ENCODE peak calls at places on chromosomes 12 and 14, in five cellular contexts. E, Q, Y, P and X are unnamed samples.

GRCh38 chr12:39723831-39724230 is 104.2 kb upstream of the ABCD2 start:
- DNase-seq in E (no peak), Q (peak; percentile 7), Y (no peak), P (peak; percentile 8), X (peak; percentile 30)

GRCh38 chr14:67738740-67739504 is 37.2 kb downstream of the RDH12 start:
- DNase-seq in E (no peak), Q (peak; percentile 91), Y (no peak), P (peak; percentile 66), X (no peak)

GRCh38 chr12:45637706-45638105 is 91.8 kb upstream of the ARID2 start:
- DNase-seq in E (no peak), Q (peak; percentile 53), Y (no peak), P (no peak), X (no peak)

GRCh38 chr12:3244219-3244750 is 167.1 kb downstream of the TSPAN9 start:
- DNase-seq in E (no peak), Q (no peak), Y (no peak), P (no peak), X (no peak)

GRCh38 chr12:116718578-116719454 is 19.1 kb downstream of the SPRING1 start:
- DNase-seq in E (no peak), Q (no peak), Y (no peak), P (no peak), X (no peak)

GRCh38 chr14:69464379-69464778 is 20.1 kb upstream of the PLEKHD1 start:
- DNase-seq in E (no peak), Q (peak; percentile 82), Y (no peak), P (no peak), X (no peak)

GRCh38 chr12:109467978-109468676 is 9.0 kb downstream of the KCTD10 start:
- DNase-seq in E (no peak), Q (no peak), Y (no peak), P (no peak), X (no peak)

GRCh38 chr12:82793882-82794281 is 107.2 kb downstream of the TMTC2 start:
- DNase-seq in E (peak; percentile 44), Q (peak; percentile 1), Y (no peak), P (no peak), X (peak; percentile 61)

GRCh38 chr14:86296173-86296572 is 766.2 kb downstream of the FLRT2 start:
- DNase-seq in E (no peak), Q (peak; percentile 43), Y (no peak), P (no peak), X (no peak)

GRCh38 chr14:95043314-95043713 is 114.0 kb downstream of the DICER1 start:
- DNase-seq in E (no peak), Q (no peak), Y (peak; percentile 16), P (no peak), X (peak; percentile 10)
- H2BK12ac ChIP-seq in E (no peak overlapping the region), Q (no peak overlapping the region), Y (no peak overlapping the region), P (no peak overlapping the region), X (no peak overlapping the region)

DNA sequence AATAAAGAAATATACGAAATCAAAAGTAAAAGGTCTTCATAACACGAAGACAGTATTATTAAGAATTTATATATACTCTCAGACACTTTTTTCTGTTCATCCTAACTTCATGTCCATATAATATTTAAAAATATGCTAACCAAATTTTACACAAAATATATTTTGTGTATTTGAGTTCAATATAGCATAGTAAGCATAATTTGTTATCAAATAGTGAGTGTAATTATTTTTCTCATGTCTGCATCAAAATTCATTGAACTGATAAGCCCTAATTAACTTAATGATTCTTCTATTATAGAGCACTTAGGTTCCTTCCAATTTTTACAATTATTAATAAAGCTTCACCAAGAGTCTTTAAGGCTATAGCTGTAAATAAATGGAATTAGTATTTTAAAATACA is 99.7 kb upstream of the SYT1 start:
- DNase-seq in E (no peak), Q (no peak), Y (no peak), P (no peak), X (no peak)
- H3K23ac ChIP-seq in E (no peak overlapping the region), Q (no peak overlapping the region), Y (no peak overlapping the region), P (no peak overlapping the region), X (no peak overlapping the region)

GRCh38 chr12:47188576-47189441 is 109.0 kb upstream of the AMIGO2 start:
- DNase-seq in E (no peak), Q (peak; percentile 51), Y (no peak), P (peak; percentile 12), X (no peak)
- H4K91ac ChIP-seq in E (no peak overlapping the region), Q (no peak overlapping the region), Y (no peak overlapping the region), P (no peak overlapping the region), X (no peak overlapping the region)

DNA sequence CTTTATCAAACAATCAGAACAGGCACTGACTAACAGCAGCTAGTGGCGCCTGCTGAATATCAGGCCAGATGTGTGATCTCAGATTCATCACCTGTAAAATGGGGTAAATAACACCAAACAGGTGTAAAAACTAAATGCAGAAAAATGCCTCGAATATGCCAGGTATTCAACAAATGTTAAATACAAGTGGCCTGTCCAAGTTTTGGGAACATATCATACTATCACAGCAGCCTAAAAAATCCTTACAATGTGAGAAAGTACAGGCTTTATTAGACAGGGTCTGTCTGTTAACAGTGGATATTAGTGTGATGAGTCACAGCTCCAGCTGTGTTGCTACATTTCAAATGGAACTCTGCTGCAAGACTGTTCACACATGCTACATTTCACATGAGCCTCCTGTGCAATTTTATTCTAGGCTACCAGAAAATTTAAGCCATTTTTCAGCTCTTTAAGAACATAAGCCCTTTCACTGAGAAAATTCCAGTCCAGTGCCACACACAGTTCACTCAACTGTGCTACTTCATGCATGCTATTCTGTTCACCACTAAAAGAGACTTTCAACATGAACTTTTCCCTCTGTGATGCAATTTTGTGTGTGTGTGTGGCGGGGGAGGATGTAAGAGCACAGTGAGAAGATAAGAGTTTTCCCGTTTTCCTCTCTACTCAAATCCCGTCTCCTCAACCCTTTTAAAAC is 56.7 kb downstream of the MSRB3 start:
- DNase-seq in E (no peak), Q (peak; percentile 96), Y (no peak), P (peak; percentile 93), X (no peak)
- H2BK12ac ChIP-seq in E (no peak overlapping the region), Q (no peak overlapping the region), Y (no peak overlapping the region), P (no peak overlapping the region), X (no peak overlapping the region)